ENCODE peak calls at places on chromosomes 16 and 17, in seven cellular contexts. C is lung, R is NCI-H1694, T is progenitor cell of endocrine pancreas, M is HCT116, O is globus pallidus, Q is stromal cell of bone marrow. I is an unnamed sample.

GRCh38 chr17:56936697-56937322 is 23.0 kb upstream of the TRIM25 start:
- DNase-seq in M (no peak), T (no peak), Q (no peak), C (no peak), O (no peak), R (no peak), I (no peak)

GRCh38 chr17:66625321-66625767 is 209.6 kb upstream of the CACNG5 start:
- DNase-seq in R (no peak), O (peak), M (peak), Q (no peak), C (no peak), T (no peak), I (peak)

GRCh38 chr17:55576237-55576998 is 65.2 kb upstream of the SMIM36 start:
- DNase-seq in O (no peak), T (no peak), Q (peak), M (peak), R (no peak), C (no peak), I (no peak)

GRCh38 chr16:76226011-76226410 is 51.2 kb upstream of the CNTNAP4 start:
- DNase-seq in M (no peak), Q (peak), T (no peak), O (no peak), R (no peak), C (no peak), I (no peak)

GRCh38 chr16:68802190-68802589 is 41.1 kb upstream of the TANGO6 start:
- DNase-seq in R (no peak), Q (peak), C (no peak), T (no peak), M (no peak), O (no peak), I (no peak)

GRCh38 chr17:44558349-44559287 is 1.3 kb downstream of the FZD2 start:
- DNase-seq in O (no peak), Q (no peak), C (no peak), T (no peak), M (no peak), R (no peak), I (no peak)

GRCh38 chr17:67056746-67057490 is 12.6 kb downstream of the CACNG1 start:
- DNase-seq in T (no peak), R (no peak), O (no peak), C (peak), M (no peak), Q (no peak), I (no peak)

GRCh38 chr17:66306413-66306812 is 4.0 kb downstream of the PRKCA start:
- DNase-seq in C (no peak), M (no peak), R (no peak), Q (no peak), T (no peak), O (no peak), I (no peak)

GRCh38 chr17:75244133-75244866 is 17.1 kb downstream of the GGA3 start:
- DNase-seq in Q (no peak), C (no peak), R (no peak), O (no peak), M (no peak), T (no peak), I (no peak)

GRCh38 chr17:42913981-42914617 is 13.5 kb downstream of the G6PC1 start:
- DNase-seq in O (no peak), T (no peak), C (no peak), Q (no peak), R (no peak), M (no peak), I (no peak)

GRCh38 chr17:15087946-15088345 is 177.2 kb downstream of the PMP22 start:
- DNase-seq in Q (no peak), M (no peak), R (no peak), T (no peak), C (no peak), O (no peak), I (no peak)

GRCh38 chr17:79630821-79631639 is 20.2 kb upstream of the RBFOX3 start:
- DNase-seq in C (no peak), Q (no peak), M (no peak), R (no peak), O (no peak), T (peak), I (no peak)

GRCh38 chr17:42672038-42672437 is 4.8 kb downstream of the PLEKHH3 start:
- DNase-seq in M (no peak), T (no peak), Q (no peak), C (no peak), R (peak), O (no peak), I (no peak)

GRCh38 chr16:84144301-84144858 is 597 bp downstream of the HSDL1 start:
- DNase-seq in O (peak), R (no peak), C (peak), M (no peak), Q (no peak), T (peak), I (no peak)

GRCh38 chr17:3543453-3543852 is 14.2 kb downstream of the TRPV3 start:
- DNase-seq in T (no peak), O (no peak), R (no peak), M (no peak), C (no peak), Q (no peak), I (no peak)

GRCh38 chr17:44304651-44305050 is 3.8 kb upstream of the RUNDC3A start:
- DNase-seq in R (peak), T (no peak), C (no peak), M (no peak), Q (no peak), O (no peak), I (no peak)

GRCh38 chr16:84925092-84925772 is 86.1 kb downstream of the ZDHHC7 start:
- DNase-seq in T (no peak), O (no peak), M (peak), Q (no peak), R (peak), C (peak), I (peak)

GRCh38 chr16:70476272-70477020 is 22.1 kb downstream of the FCSK start:
- DNase-seq in M (peak), Q (peak), C (no peak), T (no peak), R (peak), O (no peak), I (no peak)

GRCh38 chr17:17568772-17569195 is 22.7 kb downstream of the PEMT start:
- DNase-seq in R (peak), T (peak), Q (no peak), M (peak), C (peak), O (no peak), I (no peak)

GRCh38 chr17:35069311-35069710 is 5.8 kb upstream of the RFFL start:
- DNase-seq in R (no peak), Q (peak), C (no peak), O (peak), T (no peak), M (no peak), I (no peak)

GRCh38 chr16:30115238-30115637 is 1.9 kb upstream of the GDPD3 start:
- DNase-seq in M (no peak), O (no peak), C (no peak), Q (no peak), T (no peak), R (no peak), I (no peak)